ENCODE peak calls at places on chromosomes 1 and 21, in ten cellular contexts. X, Y, T, U, A, P, J, Q, O and R are unnamed samples.

GRCh38 chr1:17196496-17197180 is 8.3 kb upstream of the PADI1 start:
- DNase-seq in Y (no peak), P (no peak), O (no peak), J (no peak), U (no peak), T (no peak), A (no peak), Q (no peak), X (no peak), R (no peak)

GRCh38 chr21:26965091-26965566 is 1.8 kb downstream of the ADAMTS5 start:
- DNase-seq in X (no peak), U (no peak), A (no peak), Y (no peak), P (no peak), O (no peak), J (no peak), Q (no peak), T (peak), R (no peak)

GRCh38 chr1:11804666-11805453 is 904 bp downstream of the MTHFR start:
- DNase-seq in P (peak), X (peak), U (peak), J (peak), Y (peak), O (no peak), T (peak), Q (peak), A (peak), R (peak)

GRCh38 chr1:26535201-26535600 is 5.6 kb downstream of the RPS6KA1 start:
- DNase-seq in T (no peak), X (no peak), P (no peak), J (no peak), U (no peak), O (no peak), A (no peak), Q (no peak), Y (no peak), R (no peak)

GRCh38 chr1:32200226-32201010 is at the start of gene CCDC28B:
- DNase-seq in Q (peak), A (no peak), U (peak), P (peak), T (peak), J (peak), Y (peak), X (peak), O (peak), R (peak)

GRCh38 chr1:155124503-155125463 is 2.9 kb upstream of the EFNA1 start:
- DNase-seq in X (no peak), O (no peak), Y (no peak), J (no peak), A (no peak), U (peak), T (no peak), P (peak), Q (peak), R (no peak)

GRCh38 chr1:201831371-201831770 is 2.4 kb downstream of the IPO9 start:
- DNase-seq in A (no peak), T (no peak), U (no peak), O (no peak), Y (no peak), X (no peak), J (no peak), Q (no peak), P (no peak), R (no peak)

GRCh38 chr1:13901597-13901996 is 201.6 kb downstream of the PRDM2 start:
- DNase-seq in T (no peak), Y (no peak), O (no peak), A (no peak), P (no peak), U (no peak), X (no peak), Q (no peak), J (no peak), R (no peak)

GRCh38 chr1:25688390-25689119 is 72.0 kb downstream of the MAN1C1 start:
- DNase-seq in O (no peak), X (peak), T (peak), J (no peak), Q (no peak), A (no peak), U (peak), P (no peak), Y (peak), R (peak)

GRCh38 chr1:232949636-232950196 is 695 bp upstream of the NTPCR start:
- DNase-seq in U (no peak), P (no peak), O (no peak), X (no peak), J (no peak), Q (no peak), Y (no peak), A (no peak), T (no peak), R (no peak)

DNA sequence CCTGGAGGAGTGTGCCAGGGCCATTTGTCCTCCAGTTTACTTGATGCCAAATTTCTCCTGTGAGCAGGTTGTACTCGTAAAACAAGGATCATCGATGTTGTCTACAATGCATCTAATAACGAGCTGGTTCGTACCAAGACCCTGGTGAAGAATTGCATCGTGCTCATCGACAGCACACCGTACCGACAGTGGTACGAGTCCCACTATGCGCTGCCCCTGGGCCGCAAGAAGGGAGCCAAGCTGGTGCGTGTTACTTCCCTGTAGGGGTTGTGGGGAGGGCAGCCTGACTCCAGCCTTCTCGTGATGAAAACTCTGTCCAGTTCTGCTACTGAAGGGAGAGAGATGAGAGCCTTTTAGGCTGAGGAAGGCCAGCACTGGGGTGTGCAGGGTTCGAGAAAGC is 2.2 kb downstream of the RPS8 start:
- DNase-seq in J (no peak), P (no peak), Y (no peak), T (no peak), O (no peak), X (no peak), Q (no peak), U (no peak), A (no peak), R (no peak)
- H3K4me3 ChIP-seq in J (peak), P (peak), Y (no peak), T (no peak), O (no peak), X (peak), Q (peak), U (peak), A (peak), R (peak)

DNA sequence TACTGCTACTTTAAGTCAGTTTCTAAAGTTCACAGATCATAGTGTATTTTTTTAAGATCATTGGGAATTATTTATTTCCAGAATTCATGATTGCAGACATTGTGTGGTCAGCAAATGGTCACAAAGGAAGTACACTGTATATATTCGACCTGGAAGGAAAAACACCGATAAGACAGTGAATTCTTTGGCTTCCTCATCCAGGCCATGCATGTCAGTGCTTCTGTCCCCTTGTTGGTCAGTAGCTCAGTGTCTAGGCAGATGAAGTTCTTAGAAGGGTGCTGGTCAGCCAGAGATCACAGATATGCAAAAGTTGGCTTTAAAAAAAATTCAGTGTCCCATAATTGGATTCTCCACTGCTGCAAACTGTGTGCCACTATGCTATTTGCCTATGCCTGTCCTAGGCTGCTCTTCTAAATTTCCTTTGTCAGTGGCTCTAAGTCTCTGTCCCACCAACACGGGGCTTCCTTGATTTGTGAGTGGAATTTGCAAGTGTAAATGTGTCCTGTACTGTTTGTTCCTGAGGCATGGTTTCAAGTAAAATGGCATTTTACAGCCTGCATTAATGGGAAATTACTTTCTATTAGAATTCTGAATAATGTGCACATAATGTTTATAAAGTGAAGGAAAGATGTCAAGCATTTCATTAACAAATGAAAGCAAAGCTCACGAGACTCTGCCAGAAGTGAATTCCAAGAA is 12.0 kb upstream of the VAMP4 start:
- DNase-seq in T (no peak), J (no peak), A (no peak), O (no peak), Y (no peak), P (no peak), X (no peak), Q (no peak), U (no peak), R (no peak)
- H3K4me3 ChIP-seq in T (no peak), J (no peak), A (no peak), O (no peak), Y (no peak), P (no peak), X (no peak), Q (no peak), U (no peak), R (no peak)

GRCh38 chr1:180953291-180953747 is 40.6 kb downstream of the KIAA1614 start:
- DNase-seq in A (no peak), T (peak), X (no peak), Q (no peak), O (no peak), P (peak), J (no peak), Y (no peak), U (no peak), R (no peak)

GRCh38 chr1:180952657-180953013 is 39.9 kb downstream of the KIAA1614 start:
- DNase-seq in T (no peak), Q (no peak), P (no peak), X (no peak), O (no peak), J (no peak), U (no peak), Y (no peak), A (no peak), R (no peak)

GRCh38 chr1:180954766-180955165 is 42.1 kb downstream of the KIAA1614 start:
- DNase-seq in T (no peak), P (no peak), J (no peak), U (no peak), Y (no peak), O (no peak), Q (no peak), A (no peak), X (no peak), R (no peak)

GRCh38 chr1:180951881-180952656 is 39.4 kb downstream of the KIAA1614 start:
- DNase-seq in T (peak), X (no peak), O (no peak), J (no peak), A (no peak), P (no peak), Y (no peak), Q (no peak), U (no peak), R (no peak)

GRCh38 chr1:180953791-180954721 is 41.4 kb downstream of the KIAA1614 start:
- DNase-seq in A (peak), J (peak), Y (peak), U (peak), P (peak), X (peak), Q (no peak), O (no peak), T (peak), R (peak)
- H3K4me3 ChIP-seq in A (peak), J (peak), Y (peak), U (peak), P (peak), X (peak), Q (peak), O (no peak), T (peak), R (peak)

GRCh38 chr1:47926461-47926999 is 70.7 kb downstream of the TRABD2B start:
- DNase-seq in O (no peak), X (no peak), Y (no peak), T (no peak), Q (no peak), U (no peak), A (no peak), P (no peak), J (no peak), R (no peak)
- H3K4me3 ChIP-seq in O (no peak), X (no peak), Y (no peak), T (no peak), Q (no peak), U (no peak), A (no peak), P (no peak), J (no peak), R (no peak)